ENCODE peak calls at places on chromosome 11, in eight cellular contexts. I, F, X, U, T, W, D and H are unnamed samples. For H3K4me1, the result is how much of the 10 kb centered on the place peaks cover.

GRCh38 chr11:69650081-69650831 is 9.3 kb downstream of the CCND1 start:
- DNase-seq in I (no peak), F (no peak), X (no peak), U (no peak), T (peak), W (no peak), D (no peak), H (no peak)

GRCh38 chr11:68954970-68955958 is 25.5 kb downstream of the MRGPRD start:
- DNase-seq in I (peak), F (peak), X (peak), U (no peak), T (peak), W (peak), D (peak), H (peak)

GRCh38 chr11:57484141-57484710 is 23.9 kb downstream of the RTN4RL2 start:
- DNase-seq in I (no peak), F (no peak), X (peak), U (no peak), T (peak), W (no peak), D (no peak), H (no peak)

GRCh38 chr11:96134622-96135021 is 208.4 kb downstream of the MAML2 start:
- DNase-seq in I (no peak), F (peak), X (no peak), U (no peak), T (no peak), W (peak), D (no peak), H (no peak)

GRCh38 chr11:134276396-134277175 is 407 bp downstream of the GLB1L3 start:
- DNase-seq in I (no peak), F (no peak), X (peak), U (no peak), T (no peak), W (no peak), D (no peak), H (no peak)

GRCh38 chr11:17529814-17530162 is 14.4 kb downstream of the USH1C start:
- DNase-seq in I (no peak), F (no peak), X (no peak), U (no peak), T (no peak), W (no peak), D (no peak), H (no peak)

GRCh38 chr11:121563003-121563402 is 110.2 kb upstream of the SORL1-AS1 start:
- DNase-seq in I (no peak), F (no peak), X (no peak), U (no peak), T (no peak), W (no peak), D (no peak), H (no peak)

GRCh38 chr11:132064987-132065620 is 694.7 kb downstream of the NTM start:
- DNase-seq in I (no peak), F (peak), X (no peak), U (no peak), T (no peak), W (peak), D (no peak), H (peak)

GRCh38 chr11:94794287-94795168 is 26.4 kb downstream of the AMOTL1 start:
- DNase-seq in I (peak), F (peak), X (no peak), U (no peak), T (no peak), W (peak), D (peak), H (peak)

GRCh38 chr11:444397-445144 is 2.8 kb upstream of the ANO9 start:
- DNase-seq in I (no peak), F (peak), X (peak), U (no peak), T (no peak), W (no peak), D (peak), H (no peak)

GRCh38 chr11:132045116-132045515 is 674.7 kb downstream of the NTM start:
- DNase-seq in I (no peak), F (no peak), X (no peak), U (no peak), T (no peak), W (no peak), D (no peak), H (no peak)

GRCh38 chr11:69313992-69314391 is 20.0 kb downstream of the MYEOV start:
- DNase-seq in I (no peak), F (no peak), X (no peak), U (no peak), T (no peak), W (no peak), D (no peak), H (no peak)

GRCh38 chr11:898160-898517 is 12.5 kb downstream of the CHID1 start:
- DNase-seq in I (no peak), F (peak), X (no peak), U (peak), T (no peak), W (peak), D (no peak), H (no peak)

GRCh38 chr11:115238802-115239201 is 265.4 kb downstream of the CADM1 start:
- DNase-seq in I (no peak), F (no peak), X (no peak), U (no peak), T (no peak), W (no peak), D (no peak), H (no peak)

GRCh38 chr11:64237484-64237951 is 3.1 kb downstream of the VEGFB start:
- DNase-seq in I (no peak), F (no peak), X (peak), U (no peak), T (no peak), W (no peak), D (peak), H (no peak)

GRCh38 chr11:46364791-46365190 is 16.7 kb upstream of the MDK start:
- DNase-seq in I (no peak), F (no peak), X (no peak), U (no peak), T (no peak), W (no peak), D (no peak), H (no peak)

GRCh38 chr11:73977856-73978519 is 4.7 kb downstream of the UCP2 start:
- DNase-seq in I (no peak), F (no peak), X (peak), U (no peak), T (peak), W (no peak), D (no peak), H (no peak)
- TF ChIP-seq POLR2A in I (no peak), F (no peak), X (no peak), U (no peak), T (no peak), W (no peak), D (no peak), H (no peak)

GRCh38 chr11:62505784-62506145 is 40.8 kb downstream of the AHNAK start:
- DNase-seq in I (no peak), F (no peak), X (no peak), U (no peak), T (no peak), W (no peak), D (no peak), H (no peak)
- H3K4me1 ChIP-seq in I (half or more), F (under half), X (half or more), U (half or more), T (half or more), W (under half), D (half or more), H (under half)

GRCh38 chr11:128448487-128448886 is 138.9 kb downstream of the ETS1 start:
- DNase-seq in I (no peak), F (peak), X (peak), U (peak), T (no peak), W (no peak), D (peak), H (no peak)
- TF ChIP-seq CTCF in I (no peak), F (peak), X (no peak), U (no peak), T (no peak), W (no peak), D (no peak), H (no peak)

DNA sequence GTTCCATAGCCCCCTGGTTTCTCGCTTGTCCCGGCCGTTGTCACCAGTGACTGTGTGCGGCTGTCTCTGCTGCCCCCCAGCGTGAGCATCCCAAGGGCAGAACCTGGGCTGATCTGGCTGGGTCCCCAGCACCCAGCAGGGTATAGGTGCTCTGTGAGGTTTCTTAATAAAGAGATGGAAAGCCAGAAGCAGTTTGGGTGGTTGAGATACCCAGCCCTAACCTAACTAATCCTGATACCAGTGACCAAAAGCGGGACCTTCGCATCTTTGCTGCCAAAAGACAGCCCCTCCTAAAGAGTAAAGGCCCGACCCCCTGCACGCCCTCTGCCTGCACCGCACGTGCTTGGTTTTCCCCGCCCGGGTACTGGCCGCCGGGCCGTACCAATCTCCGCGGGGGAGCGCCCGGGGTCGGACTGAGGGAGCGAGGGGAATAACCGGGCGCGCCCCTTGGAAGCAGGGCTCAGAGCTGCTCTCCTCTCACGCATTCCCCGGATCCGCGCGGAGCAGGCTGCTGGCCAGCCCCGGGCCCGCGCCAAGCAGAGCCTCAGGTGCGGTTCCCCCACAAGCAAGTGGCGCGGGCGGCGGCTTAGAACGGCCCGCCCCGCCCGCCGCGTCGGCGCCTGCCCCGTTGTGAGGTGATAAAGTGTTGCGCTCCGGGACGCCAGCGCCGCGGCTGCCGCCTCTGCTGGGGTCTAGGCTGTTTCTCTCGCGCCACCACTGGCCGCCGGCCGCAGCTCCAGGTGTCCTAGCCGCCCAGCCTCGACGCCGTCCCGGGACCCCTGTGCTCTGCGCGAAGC is at the start of gene DGAT2:
- DNase-seq in I (peak), F (peak), X (peak), U (peak), T (peak), W (peak), D (peak), H (peak)
- TF ChIP-seq POLR2A in I (no peak), F (no peak), X (no peak), U (no peak), T (peak), W (no peak), D (no peak), H (no peak)

GRCh38 chr11:19674831-19675230 is 37.8 kb upstream of the NAV2 start:
- DNase-seq in I (no peak), F (no peak), X (no peak), U (no peak), T (no peak), W (no peak), D (no peak), H (no peak)
- H3K4me1 ChIP-seq in I (half or more), F (under half), X (under half), U (under half), T (under half), W (under half), D (half or more), H (under half)

GRCh38 chr11:76613901-76614300 is 56.6 kb downstream of the LRRC32 start:
- DNase-seq in I (no peak), F (no peak), X (peak), U (no peak), T (peak), W (no peak), D (no peak), H (peak)

GRCh38 chr11:76609736-76610370 is 60.7 kb downstream of the LRRC32 start:
- DNase-seq in I (no peak), F (no peak), X (peak), U (no peak), T (no peak), W (no peak), D (no peak), H (no peak)

GRCh38 chr11:76610371-76610770 is 60.2 kb downstream of the LRRC32 start:
- DNase-seq in I (no peak), F (no peak), X (peak), U (no peak), T (peak), W (no peak), D (no peak), H (peak)

GRCh38 chr11:76612226-76612625 is 58.3 kb downstream of the LRRC32 start:
- DNase-seq in I (no peak), F (no peak), X (peak), U (no peak), T (peak), W (no peak), D (peak), H (no peak)

DNA sequence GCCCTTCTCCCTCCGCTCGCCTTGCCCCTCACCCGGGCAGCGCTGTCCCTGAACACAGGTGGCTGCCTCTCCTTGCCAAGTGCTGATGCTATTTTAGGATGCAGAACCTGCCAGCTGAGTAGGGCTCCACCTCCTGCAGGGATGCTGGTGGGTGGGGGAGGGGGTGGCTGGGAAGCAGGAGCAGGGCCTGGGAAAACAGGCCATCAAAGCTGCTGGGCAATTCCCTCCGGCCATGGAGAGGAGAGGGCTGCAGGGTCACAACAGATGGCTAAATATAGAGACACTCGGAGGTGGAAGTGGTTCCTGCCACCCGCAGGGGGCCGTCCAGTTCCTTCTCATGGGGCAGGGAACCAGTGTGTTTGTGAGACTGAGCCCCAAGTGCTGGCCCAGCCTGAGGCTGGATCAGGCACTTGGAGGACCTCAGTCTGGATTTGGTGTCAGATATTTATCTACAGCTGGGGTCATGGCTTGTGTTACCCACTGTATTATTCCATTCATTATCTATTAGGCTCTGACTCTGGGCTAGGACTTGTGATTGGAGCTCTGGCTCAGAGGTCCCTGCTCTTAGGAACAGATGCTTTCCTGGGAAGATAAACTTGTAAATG is 59.6 kb downstream of the LRRC32 start:
- DNase-seq in I (peak), F (no peak), X (peak), U (no peak), T (peak), W (no peak), D (no peak), H (peak)
- TF ChIP-seq CTCF in I (peak), F (no peak), X (no peak), U (no peak), T (peak), W (no peak), D (no peak), H (no peak)

GRCh38 chr11:61827573-61828378 is at the start of gene FADS2:
- DNase-seq in I (peak), F (peak), X (peak), U (peak), T (peak), W (peak), D (peak), H (peak)
- TF ChIP-seq POLR2A in I (no peak), F (peak), X (no peak), U (peak), T (no peak), W (no peak), D (no peak), H (peak)

DNA sequence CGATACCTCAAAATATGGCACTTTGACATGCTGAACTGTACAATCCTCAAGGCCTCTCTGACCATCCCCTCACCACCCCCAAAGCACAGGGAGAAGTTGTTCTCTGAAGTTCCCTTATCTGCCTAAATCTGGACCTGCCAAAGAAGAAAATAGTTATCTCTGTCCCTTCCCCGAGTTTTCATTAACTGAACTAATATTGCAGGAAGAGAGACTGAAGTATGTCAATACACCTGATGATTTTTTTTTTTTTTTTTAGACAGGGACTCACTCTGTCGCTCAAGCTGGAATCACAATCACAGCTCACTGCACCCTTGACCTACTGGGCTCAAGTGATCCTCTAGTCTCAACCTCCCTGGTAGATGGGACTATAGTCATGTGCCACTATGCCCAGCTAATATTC is 75.0 kb downstream of the SIK3 start:
- DNase-seq in I (no peak), F (no peak), X (no peak), U (no peak), T (no peak), W (no peak), D (no peak), H (no peak)
- H3K4me1 ChIP-seq in I (under half), F (under half), X (under half), U (half or more), T (half or more), W (under half), D (half or more), H (under half)

GRCh38 chr11:58495906-58496305 is 12.0 kb downstream of the OR5B21 start:
- DNase-seq in I (no peak), F (no peak), X (no peak), U (no peak), T (no peak), W (no peak), D (no peak), H (no peak)
- TF ChIP-seq CTCF in I (no peak), F (no peak), X (no peak), U (no peak), T (no peak), W (no peak), D (no peak), H (no peak)

DNA sequence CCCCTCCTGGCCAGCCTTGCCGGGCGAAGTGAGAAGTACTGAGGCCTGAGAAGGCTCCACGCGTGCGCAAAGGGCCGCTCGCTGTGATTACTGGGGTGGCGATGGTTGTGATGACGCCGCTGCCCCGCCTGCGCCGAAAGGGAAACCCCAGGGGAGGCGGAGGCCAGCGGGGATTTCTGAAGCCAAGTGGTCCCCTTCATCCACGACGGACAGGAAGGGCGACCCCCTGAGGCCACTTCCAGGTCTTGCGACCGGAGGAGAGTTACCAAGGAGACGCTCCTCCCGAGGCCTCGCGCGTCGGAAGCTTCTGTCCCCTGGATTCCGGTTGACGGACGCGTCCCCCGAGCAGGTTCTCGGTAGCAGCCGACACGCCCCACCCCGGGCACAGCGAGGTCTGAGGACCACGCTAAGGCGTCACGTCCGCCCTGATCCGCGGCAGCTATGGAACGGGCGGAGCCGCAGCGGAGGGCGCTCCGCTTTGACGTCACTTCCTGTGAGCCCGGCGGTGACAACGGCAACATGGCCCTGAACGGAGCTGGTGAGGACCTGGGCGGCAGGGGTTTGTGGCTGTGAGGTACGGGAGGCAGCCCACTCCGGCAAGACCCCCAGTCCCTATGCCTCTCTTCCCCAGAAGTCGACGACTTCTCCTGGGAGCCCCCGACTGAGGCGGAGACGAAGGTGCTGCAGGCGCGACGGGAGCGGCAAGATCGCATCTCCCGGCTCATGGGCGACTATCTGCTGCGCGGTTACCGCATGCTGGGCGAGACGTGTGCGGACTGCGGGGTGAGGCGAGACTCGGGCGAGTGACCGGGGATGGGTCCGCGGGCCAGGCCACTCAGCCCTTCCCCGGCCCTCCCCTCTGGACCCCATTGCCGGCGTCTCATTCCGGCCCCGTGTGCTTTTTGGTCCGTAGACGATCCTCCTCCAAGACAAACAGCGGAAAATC is at the start of gene ZNRD2:
- DNase-seq in I (peak), F (peak), X (peak), U (peak), T (peak), W (peak), D (peak), H (peak)
- TF ChIP-seq POLR2A in I (no peak), F (peak), X (peak), U (peak), T (peak), W (peak), D (peak), H (no peak)